ENCODE peak calls at places on chromosomes 13 and 19, in ten cellular contexts. D is ovary; J is stimulated activated CD8-positive, alpha-beta memory T cell treated with anti-CD3 and anti-CD28 coated beads, Interleukin-7, amount 100 ng/mL, for 1 hour; O is putamen; K is GM23248; E is natural killer cell; V is CD8-positive, alpha-beta T cell; B is CD4-positive, CD25-positive, alpha-beta regulatory T cell; W is GM03348; H is HCEC 1CT. M is an unnamed sample.

GRCh38 chr13:93621051-93621450 is 394.4 kb downstream of the GPC6 start:
- DNase-seq in D (no peak), V (no peak), O (no peak), E (no peak), K (no peak), B (no peak), H (no peak), J (no peak), W (no peak), M (no peak)

GRCh38 chr19:19321143-19321577 is 531 bp downstream of the MAU2 start:
- DNase-seq in W (peak; percentile 45), J (no peak), K (peak; percentile 58), V (no peak), E (peak; percentile 21), B (no peak), H (no peak), D (no peak), O (no peak), M (peak; percentile 3)

GRCh38 chr13:64274481-64275217 is 2859.0 kb upstream of the PCDH20 start:
- DNase-seq in D (no peak), H (no peak), E (no peak), V (no peak), J (no peak), O (no peak), W (no peak), K (no peak), B (no peak), M (no peak)

GRCh38 chr19:7751157-7751783 is 3.9 kb upstream of the CD209 start:
- DNase-seq in H (no peak), W (no peak), V (no peak), B (peak; percentile 34), E (no peak), K (no peak), D (no peak), O (no peak), J (no peak), M (no peak)

GRCh38 chr19:58559275-58560006 is 1.0 kb upstream of the UBE2M start:
- DNase-seq in O (peak; percentile 90), K (peak; percentile 94), J (no peak), H (peak; percentile 92), B (peak; percentile 47), V (peak; percentile 50), D (peak; percentile 93), E (peak; percentile 73), W (peak; percentile 95), M (peak; percentile 67)

GRCh38 chr19:47186337-47187022 is 44.5 kb downstream of the BBC3 start:
- DNase-seq in E (no peak), K (no peak), D (no peak), O (no peak), B (peak; percentile 53), W (no peak), H (no peak), J (peak; percentile 48), V (peak; percentile 82), M (no peak)

GRCh38 chr13:63554157-63554556 is 2138.5 kb upstream of the PCDH20 start:
- DNase-seq in K (no peak), W (no peak), O (no peak), J (no peak), D (no peak), B (no peak), V (no peak), H (no peak), E (no peak), M (no peak)

GRCh38 chr19:21698215-21698614 is 69.2 kb downstream of the ZNF100 start:
- DNase-seq in O (no peak), J (no peak), V (no peak), K (peak; percentile 34), W (peak; percentile 20), H (no peak), E (no peak), B (no peak), D (no peak), M (no peak)

GRCh38 chr19:18710986-18711751 is 27.7 kb downstream of the CRTC1 start:
- DNase-seq in E (no peak), K (peak; percentile 4), W (no peak), V (no peak), H (no peak), D (peak; percentile 93), B (no peak), O (no peak), J (no peak), M (no peak)